ENCODE peak calls at places on chromosomes 1 and 21, in six cellular contexts. P is effector CD8-positive, alpha-beta T cell; C is amniotic stem cell; Q is T-helper 9 cell; R is stimulated activated CD8-positive, alpha-beta memory T cell treated with anti-CD3 and anti-CD28 coated beads, Interleukin-12 subunit alpha, Interleukin-12 subunit beta, amount 100 ng/mL, for 1 hour; X is uterus. D is an unnamed sample.
A peak's percentile ranks its signal among the peaks of the same experiment; 100 is the strongest.

GRCh38 chr1:209597496-209597895 is 14.0 kb downstream of the CAMK1G start:
- DNase-seq in X (no peak), P (no peak), R (no peak), C (no peak), Q (no peak), D (peak; percentile 62)

GRCh38 chr21:43782741-43783700 is 6.4 kb upstream of the RRP1 start:
- DNase-seq in Q (no peak), R (no peak), C (no peak), X (no peak), P (no peak), D (no peak)

GRCh38 chr1:165179306-165179705 is 177.2 kb downstream of the LMX1A start:
- DNase-seq in P (no peak), C (no peak), X (no peak), Q (no peak), R (no peak), D (no peak)

GRCh38 chr21:18153063-18153462 is 91.6 kb upstream of the CHODL start:
- DNase-seq in Q (no peak), P (no peak), R (no peak), C (no peak), X (no peak), D (no peak)

GRCh38 chr1:179425186-179425585 is 59.4 kb downstream of the AXDND1 start:
- DNase-seq in C (no peak), X (no peak), P (no peak), Q (no peak), R (no peak), D (no peak)

GRCh38 chr1:9615316-9616063 is 26.8 kb downstream of the TMEM201 start:
- DNase-seq in C (no peak), R (no peak), X (peak; percentile 33), P (peak; percentile 29), Q (no peak), D (no peak)

GRCh38 chr1:9234223-9235122 is at the start of gene H6PD:
- DNase-seq in X (peak; percentile 85), P (peak; percentile 67), Q (peak; percentile 73), R (peak; percentile 47), C (peak; percentile 71), D (no peak)

GRCh38 chr1:90850181-90850924 is 133.3 kb upstream of the BARHL2 start:
- DNase-seq in Q (no peak), P (no peak), X (peak; percentile 21), C (no peak), R (no peak), D (no peak)

GRCh38 chr1:27235827-27236226 is 1.4 kb downstream of the WDTC1 start:
- DNase-seq in R (no peak), P (no peak), X (no peak), Q (no peak), C (no peak), D (no peak)